ENCODE peak calls at places on chromosomes 1 and 21, in nine cellular contexts. V is GM03348, R is T follicular helper cell, Q is NCI-H1105, L is AG20443, G is kidney tubule cell, K is PC-9, U is fibroblast of pulmonary artery, Y is sciatic nerve. O is an unnamed sample.
A peak's percentile ranks its signal among the peaks of the same experiment; 100 is the strongest.

GRCh38 chr1:209720326-209720725 is 15.7 kb downstream of the HSD11B1 start:
- DNase-seq in V (no peak), L (no peak), R (no peak), Q (no peak), G (no peak), Y (no peak), K (no peak), U (peak; percentile 40), O (no peak)

GRCh38 chr1:115275216-115275615 is 62.8 kb downstream of the NGF start:
- DNase-seq in U (peak; percentile 35), K (no peak), G (peak; percentile 26), Y (no peak), L (no peak), R (no peak), Q (no peak), V (no peak), O (no peak)

GRCh38 chr21:41313765-41314164 is 2.8 kb upstream of the FAM3B start:
- DNase-seq in Y (no peak), L (no peak), U (no peak), G (no peak), R (no peak), Q (no peak), V (no peak), K (no peak), O (no peak)

GRCh38 chr21:43840259-43840658 is 24.8 kb upstream of the AGPAT3 start:
- DNase-seq in U (no peak), G (no peak), R (no peak), L (no peak), V (no peak), Q (no peak), K (no peak), Y (no peak), O (no peak)

GRCh38 chr1:181459067-181459466 is 24.2 kb upstream of the CACNA1E start:
- DNase-seq in Y (no peak), K (no peak), G (peak; percentile 58), R (no peak), V (no peak), U (no peak), L (no peak), Q (no peak), O (no peak)

GRCh38 chr1:19096036-19096833 is 113.8 kb downstream of the UBR4 start:
- DNase-seq in K (no peak), U (peak; percentile 50), R (no peak), Q (no peak), L (peak; percentile 57), Y (no peak), G (peak; percentile 70), V (peak; percentile 34), O (peak; percentile 42)

GRCh38 chr1:78370356-78370755 is 120.4 kb upstream of the PTGFR start:
- DNase-seq in V (peak; percentile 22), K (no peak), L (peak; percentile 38), U (peak; percentile 66), Q (no peak), G (peak; percentile 47), R (no peak), Y (no peak), O (no peak)

GRCh38 chr1:70017770-70018169 is 187.6 kb downstream of the LRRC40 start:
- DNase-seq in Y (no peak), V (no peak), Q (no peak), G (no peak), U (no peak), R (no peak), K (no peak), L (no peak), O (no peak)

GRCh38 chr1:55313903-55314302 is 98.7 kb upstream of the USP24 start:
- DNase-seq in U (no peak), L (no peak), G (no peak), R (no peak), Q (no peak), Y (no peak), K (no peak), V (no peak), O (no peak)

GRCh38 chr1:18748435-18748834 is 111.0 kb downstream of the TAS1R2 start:
- DNase-seq in U (no peak), R (no peak), Q (no peak), L (no peak), V (no peak), K (no peak), G (no peak), Y (no peak), O (no peak)

GRCh38 chr1:79398501-79398900 is 392.0 kb upstream of the ADGRL4 start:
- DNase-seq in L (no peak), V (no peak), Q (no peak), U (no peak), R (no peak), G (no peak), K (no peak), Y (no peak), O (no peak)

GRCh38 chr1:98467584-98467983 is 193.9 kb upstream of the SNX7 start:
- DNase-seq in R (no peak), L (no peak), U (peak; percentile 8), Q (no peak), G (no peak), V (no peak), K (no peak), Y (no peak), O (no peak)

GRCh38 chr1:163422738-163423404 is 101.1 kb downstream of the NUF2 start:
- DNase-seq in Q (no peak), G (no peak), U (no peak), K (no peak), L (no peak), Y (no peak), R (no peak), V (no peak), O (no peak)

GRCh38 chr1:53703174-53703573 is 35.8 kb downstream of the GLIS1 start:
- DNase-seq in R (no peak), Q (no peak), G (no peak), U (no peak), K (no peak), L (no peak), V (no peak), Y (no peak), O (no peak)

GRCh38 chr1:47683402-47683801 is 245.6 kb downstream of the FOXD2 start:
- DNase-seq in G (no peak), V (no peak), L (no peak), R (no peak), U (no peak), K (no peak), Y (no peak), Q (no peak), O (no peak)

GRCh38 chr1:89125571-89126233 is at the start of gene GBP2:
- DNase-seq in Y (no peak), L (peak; percentile 79), R (no peak), G (peak; percentile 73), U (peak; percentile 82), V (peak; percentile 79), Q (no peak), K (peak; percentile 90), O (no peak)

GRCh38 chr21:45818904-45819285 is 162.7 kb upstream of the COL6A1 start:
- DNase-seq in L (peak; percentile 68), Q (no peak), U (peak; percentile 57), K (no peak), V (peak; percentile 47), G (peak; percentile 74), R (peak; percentile 28), Y (no peak), O (no peak)

GRCh38 chr1:31415658-31416057 is 2.6 kb downstream of the SERINC2 start:
- DNase-seq in V (no peak), L (no peak), R (no peak), G (no peak), U (no peak), K (no peak), Y (no peak), Q (no peak), O (no peak)

GRCh38 chr1:101907264-101907663 is 89.5 kb downstream of the OLFM3 start:
- DNase-seq in L (no peak), U (no peak), Q (no peak), V (no peak), K (no peak), Y (no peak), R (no peak), G (no peak), O (no peak)

GRCh38 chr1:208349679-208350330 is 105.6 kb upstream of the PLXNA2 start:
- DNase-seq in U (no peak), V (no peak), G (no peak), L (no peak), Y (no peak), K (no peak), R (no peak), Q (peak; percentile 71), O (no peak)

GRCh38 chr21:32771134-32771523 is 426 bp downstream of the PAXBP1 start:
- DNase-seq in V (peak; percentile 81), R (peak; percentile 33), Q (no peak), Y (peak; percentile 73), L (peak; percentile 78), G (peak; percentile 61), K (peak; percentile 44), U (peak; percentile 62), O (peak; percentile 39)

GRCh38 chr1:87084247-87084836 is 169.9 kb downstream of the HS2ST1 start:
- DNase-seq in R (no peak), V (peak; percentile 49), Y (no peak), Q (peak; percentile 44), G (peak; percentile 49), U (peak; percentile 73), L (peak; percentile 35), K (peak; percentile 59), O (no peak)

GRCh38 chr21:46482846-46483231 is 24.1 kb downstream of the DIP2A start:
- DNase-seq in R (no peak), Q (no peak), G (no peak), U (no peak), L (no peak), V (no peak), Y (no peak), K (no peak), O (no peak)